ENCODE peak calls at places on chromosome 21, in four cellular contexts. N, I, K and H are unnamed samples.

GRCh38 chr21:45078877-45079281 is 4.5 kb downstream of the ADARB1 start:
- DNase-seq in K (peak; percentile 50), I (no peak), N (no peak), H (peak; percentile 89)

GRCh38 chr21:45380566-45380965 is 24.4 kb upstream of the COL18A1 start:
- DNase-seq in I (peak; percentile 40), N (peak; percentile 19), K (no peak), H (no peak)

GRCh38 chr21:44593598-44594405 is 1.5 kb upstream of the KRTAP10-6 start:
- DNase-seq in N (no peak), I (no peak), K (no peak), H (no peak)

GRCh38 chr21:20971296-20971921 is 26.8 kb upstream of the NCAM2 start:
- DNase-seq in K (peak; percentile 40), I (no peak), N (peak; percentile 38), H (peak; percentile 31)

GRCh38 chr21:27647401-27647800 is 680.5 kb upstream of the ADAMTS5 start:
- DNase-seq in N (no peak), I (no peak), K (no peak), H (no peak)

GRCh38 chr21:41678944-41679343 is 87.9 kb downstream of the RIPK4 start:
- DNase-seq in I (peak; percentile 94), K (peak; percentile 98), N (peak; percentile 97), H (no peak)

GRCh38 chr21:41783476-41784150 is 16.8 kb upstream of the RIPK4 start:
- DNase-seq in K (no peak), N (no peak), I (peak; percentile 73), H (peak; percentile 52)

GRCh38 chr21:45865106-45865835 is 116.3 kb upstream of the COL6A1 start:
- DNase-seq in I (no peak), K (no peak), N (no peak), H (no peak)

GRCh38 chr21:31895069-31895851 is 22.4 kb downstream of the HUNK start:
- DNase-seq in I (no peak), N (no peak), K (no peak), H (no peak)

GRCh38 chr21:34182436-34182835 is 109.1 kb downstream of the MRPS6 start:
- DNase-seq in I (no peak), N (no peak), K (no peak), H (no peak)

GRCh38 chr21:46194374-46195334 is 10.4 kb upstream of the SPATC1L start:
- DNase-seq in N (no peak), K (no peak), I (peak; percentile 45), H (no peak)

GRCh38 chr21:15224346-15225086 is 159.7 kb upstream of the NRIP1 start:
- DNase-seq in I (no peak), K (no peak), N (no peak), H (no peak)

GRCh38 chr21:45818904-45819285 is 162.7 kb upstream of the COL6A1 start:
- DNase-seq in N (no peak), I (peak; percentile 48), K (no peak), H (peak; percentile 86)

GRCh38 chr21:20538039-20538658 is 460.1 kb upstream of the NCAM2 start:
- DNase-seq in N (no peak), I (no peak), K (no peak), H (no peak)

GRCh38 chr21:27649323-27649722 is 682.4 kb upstream of the ADAMTS5 start:
- DNase-seq in N (no peak), I (no peak), K (no peak), H (no peak)

GRCh38 chr21:44905725-44906084 is 15.0 kb downstream of the ITGB2 start:
- DNase-seq in N (no peak), K (peak; percentile 52), I (no peak), H (no peak)

GRCh38 chr21:17799414-17800164 is 19.6 kb downstream of the C21orf91 start:
- DNase-seq in N (no peak), K (no peak), I (no peak), H (no peak)

GRCh38 chr21:21682172-21682571 is 684.0 kb downstream of the NCAM2 start:
- DNase-seq in I (no peak), K (no peak), N (no peak), H (no peak)

GRCh38 chr21:31908106-31909031 is 35.5 kb downstream of the HUNK start:
- DNase-seq in I (peak; percentile 70), N (peak; percentile 44), K (peak; percentile 23), H (no peak)

GRCh38 chr21:44636209-44637017 is 743 bp upstream of the KRTAP10-10 start:
- DNase-seq in K (no peak), I (no peak), N (no peak), H (no peak)

GRCh38 chr21:41124626-41125240 is 43.2 kb upstream of the BACE2 start:
- DNase-seq in K (no peak), N (no peak), I (no peak), H (no peak)

GRCh38 chr21:16162953-16163352 is 433.2 kb downstream of the USP25 start:
- DNase-seq in N (no peak), I (no peak), K (no peak), H (no peak)

GRCh38 chr21:37546299-37546908 is 179.8 kb downstream of the DYRK1A start:
- DNase-seq in K (no peak), I (no peak), N (no peak), H (no peak)
- TF ChIP-seq CTCF in K (no peak), I (no peak), N (no peak), H (no peak)

GRCh38 chr21:39375446-39375845 is 26.6 kb upstream of the HMGN1 start:
- DNase-seq in I (no peak), K (no peak), N (no peak), H (no peak)

GRCh38 chr21:39377444-39378050 is 28.7 kb upstream of the HMGN1 start:
- DNase-seq in K (no peak), I (no peak), N (no peak), H (no peak)

GRCh38 chr21:39367783-39368182 is 18.9 kb upstream of the HMGN1 start:
- DNase-seq in N (no peak), K (no peak), I (no peak), H (no peak)

GRCh38 chr21:39374046-39374445 is 25.2 kb upstream of the HMGN1 start:
- DNase-seq in N (no peak), K (no peak), I (no peak), H (no peak)

GRCh38 chr21:39373634-39374033 is 24.7 kb upstream of the HMGN1 start:
- DNase-seq in N (no peak), K (no peak), I (no peak), H (peak; percentile 79)
- TF ChIP-seq CTCF in N (no peak), K (peak; percentile 20), I (no peak), H (peak; percentile 50)

GRCh38 chr21:36478941-36479340 is 981 bp downstream of the CLDN14 start:
- DNase-seq in K (no peak), I (no peak), N (no peak), H (no peak)
- TF ChIP-seq CTCF in K (no peak), I (no peak), N (no peak), H (no peak)

DNA sequence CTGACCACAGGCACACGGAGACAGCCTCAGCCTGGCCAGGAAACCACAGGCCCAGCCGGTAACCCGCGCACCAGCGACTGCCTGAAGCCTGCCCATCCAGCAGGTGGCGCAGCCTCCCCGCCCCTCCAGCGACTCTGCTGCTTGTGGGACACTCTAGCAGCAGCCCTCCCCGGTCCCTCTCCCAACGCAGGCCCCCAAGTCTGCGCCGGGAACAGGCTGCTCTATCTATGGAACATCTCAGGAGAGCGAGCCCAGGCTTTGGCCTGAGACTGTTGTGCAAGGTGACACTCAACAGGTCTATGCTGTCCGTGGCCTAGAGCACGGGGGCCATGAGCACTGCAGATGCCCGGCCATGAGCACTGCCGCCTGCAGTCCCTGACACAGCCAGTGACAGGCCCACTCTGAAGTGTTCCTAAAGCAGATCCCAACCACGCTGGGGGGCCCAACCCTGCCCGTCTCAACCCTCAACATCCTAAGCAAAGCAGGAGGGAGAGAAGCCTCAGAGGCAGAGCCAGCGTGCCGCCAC is 28.4 kb downstream of the WDR4 start:
- DNase-seq in I (no peak), K (no peak), N (no peak), H (peak; percentile 32)
- TF ChIP-seq CTCF in I (no peak), K (peak; percentile 47), N (no peak), H (peak; percentile 86)

GRCh38 chr21:29098156-29098555 is 24.7 kb upstream of the CCT8 start:
- DNase-seq in K (no peak), I (no peak), N (no peak), H (no peak)

GRCh38 chr21:29091032-29091431 is 17.6 kb upstream of the CCT8 start:
- DNase-seq in N (no peak), I (no peak), K (no peak), H (no peak)

GRCh38 chr21:29095203-29095602 is 21.8 kb upstream of the CCT8 start:
- DNase-seq in N (no peak), I (no peak), K (no peak), H (no peak)

GRCh38 chr21:29096619-29097018 is 23.2 kb upstream of the CCT8 start:
- DNase-seq in N (no peak), I (no peak), K (no peak), H (peak; percentile 51)

GRCh38 chr21:29092102-29092959 is 18.9 kb upstream of the CCT8 start:
- DNase-seq in I (no peak), N (no peak), K (no peak), H (no peak)
- TF ChIP-seq CTCF in I (no peak), N (no peak), K (no peak), H (no peak)